ENCODE peak calls at places on chromosome 21, in eight cellular contexts. One of them, this sample, is unnamed.

GRCh38 chr21:46065993-46066842 is 31.7 kb upstream of the COL6A2 start:
- DNase-seq in AG04450: no peak
- DNase-seq in right cardiac atrium: peak
- DNase-seq in HFFc6: no peak
- DNase-seq in stomach: no peak
- DNase-seq in cardiac muscle cell: no peak
- DNase-seq in HT-29: no peak
- DNase-seq in M059J: no peak
- DNase-seq in this sample: no peak

GRCh38 chr21:37139902-37140301 is 66.8 kb downstream of the TTC3 start:
- DNase-seq in AG04450: no peak
- DNase-seq in right cardiac atrium: no peak
- DNase-seq in HFFc6: peak
- DNase-seq in stomach: no peak
- DNase-seq in cardiac muscle cell: peak
- DNase-seq in HT-29: no peak
- DNase-seq in M059J: peak
- DNase-seq in this sample: no peak

GRCh38 chr21:42560517-42561179 is 47.0 kb downstream of the SLC37A1 start:
- DNase-seq in AG04450: no peak
- DNase-seq in right cardiac atrium: peak
- DNase-seq in HFFc6: no peak
- DNase-seq in stomach: no peak
- DNase-seq in cardiac muscle cell: no peak
- DNase-seq in HT-29: no peak
- DNase-seq in M059J: no peak
- DNase-seq in this sample: no peak

GRCh38 chr21:33943293-33943692 is 27.7 kb upstream of the ATP5PO start:
- DNase-seq in AG04450: no peak
- DNase-seq in right cardiac atrium: no peak
- DNase-seq in HFFc6: no peak
- DNase-seq in stomach: no peak
- DNase-seq in cardiac muscle cell: no peak
- DNase-seq in HT-29: no peak
- DNase-seq in M059J: no peak
- DNase-seq in this sample: peak

GRCh38 chr21:28601708-28602107 is 391.0 kb downstream of the LTN1 start:
- DNase-seq in AG04450: peak
- DNase-seq in right cardiac atrium: no peak
- DNase-seq in HFFc6: no peak
- DNase-seq in stomach: no peak
- DNase-seq in cardiac muscle cell: peak
- DNase-seq in HT-29: no peak
- DNase-seq in M059J: no peak
- DNase-seq in this sample: peak

GRCh38 chr21:33473344-33473743 is 6.4 kb downstream of the TMEM50B start:
- DNase-seq in AG04450: no peak
- DNase-seq in right cardiac atrium: no peak
- DNase-seq in HFFc6: no peak
- DNase-seq in stomach: no peak
- DNase-seq in cardiac muscle cell: no peak
- DNase-seq in HT-29: no peak
- DNase-seq in M059J: no peak
- DNase-seq in this sample: no peak

GRCh38 chr21:45262041-45262581 is 25.6 kb downstream of the POFUT2 start:
- DNase-seq in AG04450: no peak
- DNase-seq in right cardiac atrium: no peak
- DNase-seq in HFFc6: no peak
- DNase-seq in stomach: peak
- DNase-seq in cardiac muscle cell: no peak
- DNase-seq in HT-29: no peak
- DNase-seq in M059J: no peak
- DNase-seq in this sample: no peak

GRCh38 chr21:45286671-45287437 is 841 bp downstream of the POFUT2 start:
- DNase-seq in AG04450: no peak
- DNase-seq in right cardiac atrium: peak
- DNase-seq in HFFc6: no peak
- DNase-seq in stomach: peak
- DNase-seq in cardiac muscle cell: no peak
- DNase-seq in HT-29: no peak
- DNase-seq in M059J: no peak
- DNase-seq in this sample: no peak

GRCh38 chr21:42218836-42219605 is at the start of gene ABCG1:
- DNase-seq in AG04450: no peak
- DNase-seq in right cardiac atrium: peak
- DNase-seq in HFFc6: no peak
- DNase-seq in stomach: peak
- DNase-seq in cardiac muscle cell: peak
- DNase-seq in HT-29: peak
- DNase-seq in M059J: no peak
- DNase-seq in this sample: peak

GRCh38 chr21:44858291-44858690 is 15.2 kb downstream of the PTTG1IP start:
- DNase-seq in AG04450: no peak
- DNase-seq in right cardiac atrium: no peak
- DNase-seq in HFFc6: no peak
- DNase-seq in stomach: no peak
- DNase-seq in cardiac muscle cell: no peak
- DNase-seq in HT-29: no peak
- DNase-seq in M059J: no peak
- DNase-seq in this sample: peak

GRCh38 chr21:33042812-33043211 is 17.1 kb downstream of the OLIG2 start:
- DNase-seq in AG04450: peak
- DNase-seq in right cardiac atrium: no peak
- DNase-seq in HFFc6: peak
- DNase-seq in stomach: no peak
- DNase-seq in cardiac muscle cell: peak
- DNase-seq in HT-29: no peak
- DNase-seq in M059J: peak
- DNase-seq in this sample: peak

GRCh38 chr21:33873116-33873515 is 42.5 kb downstream of the ATP5PO start:
- DNase-seq in AG04450: no peak
- DNase-seq in right cardiac atrium: no peak
- DNase-seq in HFFc6: no peak
- DNase-seq in stomach: no peak
- DNase-seq in cardiac muscle cell: no peak
- DNase-seq in HT-29: no peak
- DNase-seq in M059J: no peak
- DNase-seq in this sample: no peak

GRCh38 chr21:21612446-21612845 is 614.2 kb downstream of the NCAM2 start:
- DNase-seq in AG04450: peak
- DNase-seq in right cardiac atrium: no peak
- DNase-seq in HFFc6: peak
- DNase-seq in stomach: no peak
- DNase-seq in cardiac muscle cell: peak
- DNase-seq in HT-29: no peak
- DNase-seq in M059J: peak
- DNase-seq in this sample: peak

GRCh38 chr21:43864313-43864805 is 664 bp upstream of the AGPAT3 start:
- DNase-seq in AG04450: no peak
- DNase-seq in right cardiac atrium: peak
- DNase-seq in HFFc6: no peak
- DNase-seq in stomach: peak
- DNase-seq in cardiac muscle cell: peak
- DNase-seq in HT-29: peak
- DNase-seq in M059J: peak
- DNase-seq in this sample: peak

GRCh38 chr21:31128234-31128633 is 90.0 kb upstream of the KRTAP19-8 start:
- DNase-seq in AG04450: no peak
- DNase-seq in right cardiac atrium: no peak
- DNase-seq in HFFc6: no peak
- DNase-seq in stomach: no peak
- DNase-seq in cardiac muscle cell: no peak
- DNase-seq in HT-29: no peak
- DNase-seq in M059J: no peak
- DNase-seq in this sample: no peak

GRCh38 chr21:45261093-45261492 is 26.6 kb downstream of the POFUT2 start:
- DNase-seq in AG04450: no peak
- DNase-seq in right cardiac atrium: peak
- DNase-seq in HFFc6: no peak
- DNase-seq in stomach: no peak
- DNase-seq in cardiac muscle cell: no peak
- DNase-seq in HT-29: no peak
- DNase-seq in M059J: no peak
- DNase-seq in this sample: no peak

GRCh38 chr21:38843379-38843778 is 37.6 kb downstream of the ETS2 start:
- DNase-seq in AG04450: no peak
- DNase-seq in right cardiac atrium: no peak
- DNase-seq in HFFc6: no peak
- DNase-seq in stomach: no peak
- DNase-seq in cardiac muscle cell: no peak
- DNase-seq in HT-29: no peak
- DNase-seq in M059J: no peak
- DNase-seq in this sample: no peak

GRCh38 chr21:33428669-33429068 is 25.5 kb downstream of the IFNGR2 start:
- DNase-seq in AG04450: no peak
- DNase-seq in right cardiac atrium: no peak
- DNase-seq in HFFc6: peak
- DNase-seq in stomach: no peak
- DNase-seq in cardiac muscle cell: no peak
- DNase-seq in HT-29: no peak
- DNase-seq in M059J: peak
- DNase-seq in this sample: peak

GRCh38 chr21:40029888-40030287 is 162.7 kb downstream of the PCP4 start:
- DNase-seq in AG04450: no peak
- DNase-seq in right cardiac atrium: no peak
- DNase-seq in HFFc6: no peak
- DNase-seq in stomach: no peak
- DNase-seq in cardiac muscle cell: no peak
- DNase-seq in HT-29: no peak
- DNase-seq in M059J: no peak
- DNase-seq in this sample: no peak

GRCh38 chr21:42542596-42542995 is 28.9 kb downstream of the SLC37A1 start:
- DNase-seq in AG04450: no peak
- DNase-seq in right cardiac atrium: no peak
- DNase-seq in HFFc6: no peak
- DNase-seq in stomach: no peak
- DNase-seq in cardiac muscle cell: no peak
- DNase-seq in HT-29: no peak
- DNase-seq in M059J: no peak
- DNase-seq in this sample: no peak

GRCh38 chr21:45867041-45867630 is 114.4 kb upstream of the COL6A1 start:
- DNase-seq in AG04450: no peak
- DNase-seq in right cardiac atrium: no peak
- DNase-seq in HFFc6: no peak
- DNase-seq in stomach: peak
- DNase-seq in cardiac muscle cell: no peak
- DNase-seq in HT-29: no peak
- DNase-seq in M059J: no peak
- DNase-seq in this sample: no peak

GRCh38 chr21:21921410-21922232 is 923.4 kb downstream of the NCAM2 start:
- DNase-seq in AG04450: no peak
- DNase-seq in right cardiac atrium: no peak
- DNase-seq in HFFc6: no peak
- DNase-seq in stomach: no peak
- DNase-seq in cardiac muscle cell: peak
- DNase-seq in HT-29: peak
- DNase-seq in M059J: peak
- DNase-seq in this sample: peak

GRCh38 chr21:43927591-43928229 is 62.7 kb downstream of the AGPAT3 start:
- DNase-seq in AG04450: no peak
- DNase-seq in right cardiac atrium: peak
- DNase-seq in HFFc6: no peak
- DNase-seq in stomach: no peak
- DNase-seq in cardiac muscle cell: no peak
- DNase-seq in HT-29: no peak
- DNase-seq in M059J: no peak
- DNase-seq in this sample: no peak

GRCh38 chr21:25573409-25574206 is 33.7 kb downstream of the MRPL39 start:
- DNase-seq in AG04450: peak
- DNase-seq in right cardiac atrium: no peak
- DNase-seq in HFFc6: peak
- DNase-seq in stomach: no peak
- DNase-seq in cardiac muscle cell: peak
- DNase-seq in HT-29: peak
- DNase-seq in M059J: peak
- DNase-seq in this sample: peak

GRCh38 chr21:44887126-44887806 is 13.8 kb upstream of the PTTG1IP start:
- DNase-seq in AG04450: no peak
- DNase-seq in right cardiac atrium: peak
- DNase-seq in HFFc6: no peak
- DNase-seq in stomach: no peak
- DNase-seq in cardiac muscle cell: no peak
- DNase-seq in HT-29: no peak
- DNase-seq in M059J: no peak
- DNase-seq in this sample: no peak

GRCh38 chr21:27171704-27172103 is 204.8 kb upstream of the ADAMTS5 start:
- DNase-seq in AG04450: no peak
- DNase-seq in right cardiac atrium: peak
- DNase-seq in HFFc6: peak
- DNase-seq in stomach: no peak
- DNase-seq in cardiac muscle cell: peak
- DNase-seq in HT-29: no peak
- DNase-seq in M059J: no peak
- DNase-seq in this sample: no peak

GRCh38 chr21:29256125-29256895 is 42.4 kb upstream of the BACH1 start:
- DNase-seq in AG04450: no peak
- DNase-seq in right cardiac atrium: no peak
- DNase-seq in HFFc6: no peak
- DNase-seq in stomach: no peak
- DNase-seq in cardiac muscle cell: no peak
- DNase-seq in HT-29: peak
- DNase-seq in M059J: peak
- DNase-seq in this sample: no peak

GRCh38 chr21:34865922-34866271 is 183.2 kb downstream of the RUNX1 start:
- DNase-seq in AG04450: no peak
- DNase-seq in right cardiac atrium: no peak
- DNase-seq in HFFc6: no peak
- DNase-seq in stomach: no peak
- DNase-seq in cardiac muscle cell: no peak
- DNase-seq in HT-29: no peak
- DNase-seq in M059J: peak
- DNase-seq in this sample: peak

GRCh38 chr21:29656504-29657227 is 283.1 kb downstream of the GRIK1 start:
- DNase-seq in AG04450: no peak
- DNase-seq in right cardiac atrium: no peak
- DNase-seq in HFFc6: peak
- DNase-seq in stomach: no peak
- DNase-seq in cardiac muscle cell: peak
- DNase-seq in HT-29: no peak
- DNase-seq in M059J: peak
- DNase-seq in this sample: peak

GRCh38 chr21:24045775-24046215 is 1561.5 kb downstream of the MRPL39 start:
- DNase-seq in AG04450: peak
- DNase-seq in right cardiac atrium: peak
- DNase-seq in HFFc6: peak
- DNase-seq in stomach: peak
- DNase-seq in cardiac muscle cell: peak
- DNase-seq in HT-29: peak
- DNase-seq in M059J: peak
- DNase-seq in this sample: no peak

GRCh38 chr21:43728467-43729390 is 9.8 kb downstream of the PDXK start:
- DNase-seq in AG04450: peak
- DNase-seq in right cardiac atrium: peak
- DNase-seq in HFFc6: peak
- DNase-seq in stomach: peak
- DNase-seq in cardiac muscle cell: peak
- DNase-seq in HT-29: peak
- DNase-seq in M059J: peak
- DNase-seq in this sample: peak

GRCh38 chr21:41283211-41283818 is 33.3 kb upstream of the FAM3B start:
- DNase-seq in AG04450: peak
- DNase-seq in right cardiac atrium: no peak
- DNase-seq in HFFc6: peak
- DNase-seq in stomach: peak
- DNase-seq in cardiac muscle cell: peak
- DNase-seq in HT-29: peak
- DNase-seq in M059J: peak
- DNase-seq in this sample: peak

GRCh38 chr21:21715286-21715969 is 717.2 kb downstream of the NCAM2 start:
- DNase-seq in AG04450: peak
- DNase-seq in right cardiac atrium: no peak
- DNase-seq in HFFc6: peak
- DNase-seq in stomach: no peak
- DNase-seq in cardiac muscle cell: peak
- DNase-seq in HT-29: no peak
- DNase-seq in M059J: peak
- DNase-seq in this sample: no peak

GRCh38 chr21:44898851-44899767 is 21.6 kb downstream of the ITGB2 start:
- DNase-seq in AG04450: no peak
- DNase-seq in right cardiac atrium: peak
- DNase-seq in HFFc6: no peak
- DNase-seq in stomach: no peak
- DNase-seq in cardiac muscle cell: no peak
- DNase-seq in HT-29: no peak
- DNase-seq in M059J: no peak
- DNase-seq in this sample: no peak

This sample was measured in epithelial cell of esophagus.